ENCODE peak calls at places on chromosomes 3 and 15, in five cellular contexts. R is Peyer's patch, C is hepatocyte, N is Panc1, M is HFFc6. H is an unnamed sample.

GRCh38 chr3:194023501-194024280 is 112.3 kb upstream of the HES1 start:
- DNase-seq in R (no peak), C (no peak), N (no peak), M (no peak), H (no peak)

GRCh38 chr3:18190646-18191045 is 234.5 kb downstream of the SATB1 start:
- DNase-seq in R (no peak), C (no peak), N (no peak), M (no peak), H (no peak)

GRCh38 chr3:129139911-129140310 is 18.3 kb upstream of the RAB43 start:
- DNase-seq in R (no peak), C (no peak), N (no peak), M (no peak), H (no peak)

GRCh38 chr3:54822206-54822605 is 105.7 kb downstream of the LRTM1 start:
- DNase-seq in R (no peak), C (peak), N (no peak), M (peak), H (no peak)

GRCh38 chr3:31895471-31895870 is 85.6 kb downstream of the OSBPL10 start:
- DNase-seq in R (no peak), C (no peak), N (no peak), M (peak), H (no peak)

GRCh38 chr3:161163297-161163696 is 57.8 kb upstream of the NMD3 start:
- DNase-seq in R (no peak), C (peak), N (peak), M (peak), H (peak)

GRCh38 chr3:31247850-31248618 is 284.7 kb upstream of the STT3B start:
- DNase-seq in R (no peak), C (peak), N (no peak), M (no peak), H (no peak)

GRCh38 chr3:171776839-171777607 is 33.3 kb downstream of the PLD1 start:
- DNase-seq in R (no peak), C (no peak), N (no peak), M (no peak), H (no peak)

GRCh38 chr15:69433831-69434230 is 18.8 kb upstream of the RPLP1 start:
- DNase-seq in R (no peak), C (no peak), N (no peak), M (no peak), H (no peak)

GRCh38 chr3:16512435-16513140 is 911 bp downstream of the RFTN1 start:
- DNase-seq in R (peak), C (peak), N (no peak), M (no peak), H (no peak)

GRCh38 chr3:129379582-129380358 is 48.7 kb downstream of the EFCAB12 start:
- DNase-seq in R (no peak), C (no peak), N (no peak), M (no peak), H (no peak)

GRCh38 chr3:184380210-184380626 is 364 bp downstream of the CHRD start:
- DNase-seq in R (no peak), C (peak), N (no peak), M (no peak), H (no peak)

GRCh38 chr3:38117748-38118420 is 19.0 kb downstream of the ACAA1 start:
- DNase-seq in R (peak), C (peak), N (peak), M (peak), H (no peak)

GRCh38 chr3:63807901-63808589 is 11.1 kb upstream of the C3orf49 start:
- DNase-seq in R (no peak), C (no peak), N (no peak), M (no peak), H (no peak)

GRCh38 chr3:182738583-182739514 is 54.5 kb upstream of the ATP11B start:
- DNase-seq in R (no peak), C (peak), N (no peak), M (no peak), H (peak)

H was measured in keratinocyte.